ENCODE peak calls at places on chromosome 9, in five cellular contexts. K is neural progenitor cell, I is cardiac muscle cell, Y is ascending aorta, N is osteoblast. D is an unnamed sample. For H3K36me3, the result is how much of the 10 kb centered on the place peaks cover.

GRCh38 chr9:34987160-34988040 is 2.1 kb upstream of the DNAJB5 start:
- DNase-seq in K (no peak), I (no peak), Y (no peak), N (no peak), D (no peak)

GRCh38 chr9:126275386-126276001 is 51.1 kb upstream of the MVB12B start:
- DNase-seq in K (peak), I (peak), Y (no peak), N (no peak), D (peak)

GRCh38 chr9:72769546-72769945 is 183.3 kb downstream of the ALDH1A1 start:
- DNase-seq in K (no peak), I (no peak), Y (no peak), N (no peak), D (no peak)

GRCh38 chr9:107548298-107549142 is 59.0 kb upstream of the KLF4 start:
- DNase-seq in K (no peak), I (peak), Y (peak), N (peak), D (peak)

GRCh38 chr9:115694014-115694413 is 459.6 kb upstream of the PAPPA start:
- DNase-seq in K (peak), I (peak), Y (no peak), N (no peak), D (no peak)

GRCh38 chr9:70421272-70422180 is 7.1 kb upstream of the KLF9 start:
- DNase-seq in K (peak), I (peak), Y (peak), N (peak), D (peak)

GRCh38 chr9:2800385-2801179 is 43.3 kb downstream of the PUM3 start:
- DNase-seq in K (peak), I (peak), Y (no peak), N (peak), D (peak)

GRCh38 chr9:138099803-138100598 is 222.4 kb downstream of the CACNA1B start:
- DNase-seq in K (no peak), I (no peak), Y (no peak), N (peak), D (peak)

GRCh38 chr9:37784291-37784639 is 599 bp downstream of the EXOSC3 start:
- DNase-seq in K (no peak), I (no peak), Y (no peak), N (peak), D (no peak)

GRCh38 chr9:72092820-72093219 is 32.4 kb upstream of the C9orf57 start:
- DNase-seq in K (no peak), I (no peak), Y (no peak), N (no peak), D (no peak)

GRCh38 chr9:120563044-120563443 is 16.9 kb downstream of the CDK5RAP2 start:
- DNase-seq in K (no peak), I (no peak), Y (no peak), N (peak), D (no peak)

GRCh38 chr9:120558454-120558853 is 21.5 kb downstream of the CDK5RAP2 start:
- DNase-seq in K (no peak), I (no peak), Y (no peak), N (no peak), D (no peak)

GRCh38 chr9:120559546-120559945 is 20.4 kb downstream of the CDK5RAP2 start:
- DNase-seq in K (no peak), I (no peak), Y (no peak), N (no peak), D (no peak)

GRCh38 chr9:120564589-120564988 is 15.4 kb downstream of the CDK5RAP2 start:
- DNase-seq in K (no peak), I (no peak), Y (no peak), N (no peak), D (no peak)

GRCh38 chr9:120561699-120562098 is 18.3 kb downstream of the CDK5RAP2 start:
- DNase-seq in K (no peak), I (no peak), Y (no peak), N (no peak), D (no peak)
- H3K36me3 ChIP-seq in K (under half), I (under half), Y (under half), N (under half), D (under half)

GRCh38 chr9:91583161-91583875 is 159.7 kb upstream of the NFIL3 start:
- DNase-seq in K (no peak), I (no peak), Y (no peak), N (peak), D (no peak)
- H3K36me3 ChIP-seq in K (under half), I (under half), Y (under half), N (under half), D (under half)

DNA sequence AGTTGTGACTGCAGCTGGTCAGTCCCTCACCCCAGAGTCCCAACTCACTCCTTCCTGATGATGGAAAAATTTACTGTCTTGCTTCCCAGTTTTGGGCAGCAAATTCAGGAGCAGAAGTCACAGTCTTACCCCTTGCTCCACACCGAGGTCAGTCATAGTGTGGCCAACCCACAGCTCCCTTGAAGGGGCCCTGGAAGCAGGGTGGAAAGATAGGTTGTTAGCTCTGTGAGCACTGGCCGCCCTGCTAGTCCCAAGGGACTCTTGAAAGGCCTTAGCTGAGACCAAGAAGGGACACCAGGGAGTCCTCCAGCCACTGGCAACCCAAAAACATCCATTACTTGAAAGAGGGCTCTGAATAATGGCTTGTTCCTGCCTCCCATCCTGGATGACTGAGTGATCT is 40.0 kb downstream of the GSN start:
- DNase-seq in K (no peak), I (no peak), Y (no peak), N (no peak), D (no peak)
- H3K36me3 ChIP-seq in K (under half), I (under half), Y (half or more), N (half or more), D (under half)

GRCh38 chr9:81586786-81587185 is 102.6 kb downstream of the TLE1 start:
- DNase-seq in K (no peak), I (no peak), Y (no peak), N (no peak), D (no peak)
- H3K36me3 ChIP-seq in K (under half), I (under half), Y (under half), N (under half), D (under half)

DNA sequence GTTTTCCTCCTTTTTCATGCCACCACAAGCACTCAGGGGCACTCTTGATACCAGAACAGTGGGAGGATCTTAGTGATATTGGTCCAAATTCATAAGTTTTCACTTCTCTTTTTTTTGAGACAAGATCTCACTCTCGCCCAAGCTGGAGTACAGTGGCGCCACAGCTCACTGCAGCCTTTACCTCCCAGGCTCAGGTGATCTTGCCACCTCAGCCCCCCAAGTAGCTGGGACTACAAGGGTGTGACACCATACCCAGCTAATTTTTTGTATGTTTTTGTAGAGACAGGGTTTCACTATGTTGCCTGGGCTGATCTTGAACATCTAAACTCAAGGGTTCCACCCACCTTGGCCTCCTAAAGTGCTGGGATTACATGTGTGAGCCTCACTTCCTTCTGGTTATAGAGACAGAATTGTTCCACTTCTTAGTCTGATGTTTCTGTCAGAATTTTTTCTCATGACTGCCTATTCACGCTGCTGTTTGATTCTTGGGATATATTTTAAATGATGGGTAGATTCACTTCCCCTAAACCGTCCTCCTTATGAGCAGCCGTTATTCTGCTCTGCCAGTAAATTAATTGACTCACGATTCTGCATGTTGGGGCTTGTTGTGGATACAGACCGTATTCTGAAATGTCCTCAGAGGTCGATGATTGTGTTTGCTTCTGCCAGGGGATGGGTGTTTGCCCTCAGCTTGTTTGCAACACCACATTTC is 30.8 kb downstream of the MTAP start:
- DNase-seq in K (no peak), I (no peak), Y (no peak), N (no peak), D (no peak)
- H3K36me3 ChIP-seq in K (under half), I (under half), Y (under half), N (half or more), D (under half)

GRCh38 chr9:131627326-131627845 is 82.1 kb downstream of the PRRT1B start:
- DNase-seq in K (no peak), I (peak), Y (no peak), N (peak), D (no peak)
- H3K36me3 ChIP-seq in K (under half), I (under half), Y (under half), N (under half), D (under half)

D was measured in testis.